ENCODE peak calls at places on chromosomes 2 and 18, in six cellular contexts. F is kidney epithelial cell; R is stimulated activated CD8-positive, alpha-beta memory T cell treated with anti-CD3 and anti-CD28 coated beads, Interleukin-2, amount 100 ng/mL, for 1 hour; Q is SJSA1; V is activated CD4-positive, alpha-beta T cell treated with anti-CD3 and anti-CD28 coated beads, Interleukin-2, amount 50 U/mL, for 1 hour; Z is GM12878. G is an unnamed sample.

GRCh38 chr2:218129756-218130155 is 3.9 kb downstream of the CXCR2 start:
- DNase-seq in F (no peak), R (no peak), Q (no peak), V (no peak), Z (no peak), G (no peak)

GRCh38 chr18:23397907-23398306 is 55.2 kb upstream of the RIOK3 start:
- DNase-seq in F (no peak), R (no peak), Q (no peak), V (no peak), Z (no peak), G (no peak)

GRCh38 chr18:43961713-43962112 is 684.4 kb upstream of the SYT4 start:
- DNase-seq in F (no peak), R (no peak), Q (no peak), V (no peak), Z (no peak), G (no peak)

GRCh38 chr2:158816797-158817196 is 21.7 kb downstream of the DAPL1 start:
- DNase-seq in F (no peak), R (no peak), Q (no peak), V (no peak), Z (no peak), G (no peak)

GRCh38 chr2:230400454-230400853 is 15.5 kb upstream of the SP100 start:
- DNase-seq in F (no peak), R (no peak), Q (no peak), V (no peak), Z (no peak), G (no peak)

GRCh38 chr2:106314427-106314826 is 120.3 kb upstream of the UXS1 start:
- DNase-seq in F (no peak), R (no peak), Q (no peak), V (no peak), Z (no peak), G (no peak)

GRCh38 chr2:45675130-45675812 is 23.8 kb downstream of the PRKCE start:
- DNase-seq in F (no peak), R (no peak), Q (no peak), V (no peak), Z (no peak), G (no peak)

GRCh38 chr2:68740184-68740914 is 5.7 kb downstream of the ARHGAP25 start:
- DNase-seq in F (no peak), R (no peak), Q (no peak), V (no peak), Z (no peak), G (no peak)

GRCh38 chr2:77169426-77169825 is 352.8 kb downstream of the LRRTM4 start:
- DNase-seq in F (peak), R (no peak), Q (no peak), V (no peak), Z (no peak), G (no peak)

GRCh38 chr18:52130621-52131020 is 209.4 kb upstream of the DCC start:
- DNase-seq in F (no peak), R (no peak), Q (no peak), V (no peak), Z (no peak), G (no peak)

G was measured in GM06990.